ENCODE peak calls at places on chromosome 18, in nine cellular contexts. P is A549; O is midbrain; T is AML-193; Z is EH; I is HEK293T; Y is NCI-H69; Q is effector memory CD8-positive, alpha-beta T cell; N is retinal pigment epithelial cell. K is an unnamed sample.

GRCh38 chr18:25646971-25647370 is 295.0 kb upstream of the ZNF521 start:
- DNase-seq in N (peak), T (no peak), I (no peak), O (no peak), Q (no peak), Z (peak), P (no peak), Y (no peak), K (no peak)

GRCh38 chr18:43847164-43848091 is 570.1 kb upstream of the SYT4 start:
- DNase-seq in P (no peak), Q (no peak), N (no peak), I (no peak), Z (peak), Y (no peak), O (no peak), T (no peak), K (no peak)

GRCh38 chr18:31101148-31102019 is 837 bp downstream of the DSC2 start:
- DNase-seq in T (no peak), I (peak), N (no peak), P (peak), O (peak), Z (no peak), Y (peak), Q (no peak), K (no peak)

GRCh38 chr18:49813071-49813320 is 337 bp downstream of the ACAA2 start:
- DNase-seq in T (peak), P (peak), N (no peak), Q (no peak), O (peak), Z (peak), I (no peak), Y (peak), K (no peak)

GRCh38 chr18:506264-506663 is 5.8 kb upstream of the COLEC12 start:
- DNase-seq in Z (peak), P (no peak), I (no peak), O (no peak), Y (no peak), Q (no peak), T (no peak), N (no peak), K (no peak)

GRCh38 chr18:23274638-23275482 is 139.6 kb downstream of the CABLES1 start:
- DNase-seq in I (no peak), N (no peak), Q (no peak), O (no peak), P (no peak), T (no peak), Z (no peak), Y (no peak), K (no peak)

GRCh38 chr18:11177382-11177781 is 28.0 kb upstream of the PIEZO2 start:
- DNase-seq in I (no peak), T (no peak), O (no peak), N (no peak), Z (no peak), Y (no peak), P (no peak), Q (no peak), K (no peak)

GRCh38 chr18:26103579-26103978 is 13.2 kb upstream of the SS18 start:
- DNase-seq in Y (peak), N (no peak), P (peak), T (no peak), Q (peak), Z (no peak), O (no peak), I (peak), K (no peak)

GRCh38 chr18:47603158-47603557 is 327.3 kb downstream of the SMAD2 start:
- DNase-seq in Z (no peak), N (no peak), Y (no peak), P (no peak), I (no peak), O (no peak), Q (no peak), T (no peak), K (no peak)

GRCh38 chr18:35835838-35836237 is 136.6 kb upstream of the RMP24 start:
- DNase-seq in N (no peak), O (no peak), Z (no peak), I (no peak), Y (no peak), T (no peak), Q (no peak), P (no peak), K (no peak)

K was measured in NCI-H2029 treated with DMSO at 0.1 percent for 48 hours.